ENCODE peak calls at places on chromosomes 13 and 19, in four cellular contexts. J is effector CD4-positive, alpha-beta T cell; E is EL; V is activated CD4-positive, alpha-beta T cell treated with anti-CD3 and anti-CD28 coated beads for 4 hours. U is an unnamed sample.
A peak's percentile ranks its signal among the peaks of the same experiment; 100 is the strongest.

GRCh38 chr19:4403005-4403761 is 743 bp downstream of the CHAF1A start:
- DNase-seq in J (no peak), V (no peak), E (peak; percentile 29), U (peak; percentile 1)

GRCh38 chr13:99659234-99659633 is 158.0 kb downstream of the TM9SF2 start:
- DNase-seq in V (no peak), E (no peak), J (no peak), U (no peak)

GRCh38 chr13:50766043-50766442 is 77.4 kb downstream of the DLEU7 start:
- DNase-seq in E (no peak), V (no peak), J (no peak), U (no peak)

GRCh38 chr13:34594507-34594906 is 347.6 kb upstream of the NBEA start:
- DNase-seq in E (no peak), V (no peak), J (no peak), U (no peak)

GRCh38 chr19:49488046-49488862 is 846 bp downstream of the RPL13A start:
- DNase-seq in V (no peak), J (no peak), E (peak; percentile 25), U (no peak)

GRCh38 chr19:47389150-47389556 is 30.2 kb downstream of the MEIS3 start:
- DNase-seq in E (no peak), J (no peak), V (no peak), U (no peak)

GRCh38 chr13:72851678-72852014 is 69.7 kb downstream of the PIBF1 start:
- DNase-seq in J (no peak), V (no peak), E (no peak), U (no peak)

GRCh38 chr13:59687028-59687427 is 476.7 kb downstream of the DIAPH3 start:
- DNase-seq in V (no peak), E (no peak), J (no peak), U (no peak)

GRCh38 chr19:52270266-52270885 is 989 bp downstream of the ZNF766 start:
- DNase-seq in E (peak; percentile 25), V (peak; percentile 3), J (no peak), U (no peak)

GRCh38 chr13:109331898-109332297 is 454.5 kb downstream of the IRS2 start:
- DNase-seq in J (no peak), E (peak; percentile 34), V (no peak), U (peak; percentile 42)

GRCh38 chr13:34853161-34853560 is 88.9 kb upstream of the NBEA start:
- DNase-seq in V (no peak), J (no peak), E (no peak), U (no peak)

GRCh38 chr13:24208314-24208713 is 47.8 kb downstream of the SPATA13 start:
- DNase-seq in J (no peak), E (peak; percentile 81), V (no peak), U (peak; percentile 91)

GRCh38 chr13:80037505-80037888 is 303.4 kb downstream of the SPRY2 start:
- DNase-seq in J (no peak), V (no peak), E (peak; percentile 91), U (peak; percentile 84)

GRCh38 chr19:17484520-17485180 is 14.3 kb downstream of the SLC27A1 start:
- DNase-seq in V (no peak), J (no peak), E (no peak), U (no peak)

GRCh38 chr13:108777421-108778420 is 148.3 kb downstream of the MYO16 start:
- DNase-seq in E (no peak), J (no peak), V (no peak), U (peak; percentile 85)

U was measured in PC-3.